ENCODE peak calls at places on chromosomes 16 and 17, in nine cellular contexts. Z, B, G, U, T, Q, X, E and J are unnamed samples.

GRCh38 chr16:47970291-47970931 is 185.4 kb downstream of the ABCC12 start:
- DNase-seq in T (no peak), U (no peak), E (no peak), X (no peak), Q (no peak), G (no peak), B (peak; percentile 1), Z (no peak), J (no peak)

GRCh38 chr17:82929011-82929622 is 89.3 kb upstream of the ZNF750 start:
- DNase-seq in E (no peak), Z (no peak), T (no peak), U (no peak), B (no peak), X (peak; percentile 60), Q (peak; percentile 17), G (no peak), J (no peak)

GRCh38 chr16:57444711-57445110 is 2.5 kb downstream of the CIAPIN1 start:
- DNase-seq in G (no peak), Z (no peak), B (no peak), X (no peak), U (no peak), Q (no peak), T (no peak), E (no peak), J (no peak)

GRCh38 chr17:34504814-34505484 is 74.4 kb upstream of the TMEM132E start:
- DNase-seq in G (no peak), E (no peak), B (no peak), Z (no peak), U (no peak), X (no peak), Q (no peak), T (no peak), J (no peak)

GRCh38 chr17:34619687-34620217 is 40.4 kb downstream of the TMEM132E start:
- DNase-seq in B (no peak), X (no peak), Z (no peak), U (no peak), T (no peak), E (no peak), Q (no peak), G (no peak), J (no peak)

GRCh38 chr17:73196500-73196899 is 3.6 kb downstream of the COG1 start:
- DNase-seq in G (no peak), E (peak; percentile 73), X (no peak), Z (peak; percentile 77), U (no peak), T (no peak), Q (peak; percentile 58), B (no peak), J (peak; percentile 88)

GRCh38 chr17:57455063-57455914 is 199.0 kb downstream of the MSI2 start:
- DNase-seq in Q (no peak), Z (no peak), B (peak; percentile 74), X (no peak), T (no peak), E (no peak), U (peak; percentile 36), G (no peak), J (no peak)

GRCh38 chr17:36148559-36149295 is 27.7 kb downstream of the TBC1D3B start:
- DNase-seq in T (peak; percentile 19), U (peak; percentile 58), Q (peak; percentile 44), Z (peak; percentile 76), E (peak; percentile 74), X (peak; percentile 75), B (peak; percentile 53), G (no peak), J (peak; percentile 61)

GRCh38 chr17:72538921-72539352 is 418.1 kb downstream of the SOX9 start:
- DNase-seq in Z (no peak), E (peak; percentile 31), T (no peak), G (no peak), Q (no peak), X (no peak), U (no peak), B (no peak), J (no peak)

GRCh38 chr16:85612801-85613608 is at the start of gene GSE1:
- DNase-seq in X (peak; percentile 99), B (peak; percentile 77), T (peak; percentile 76), U (peak; percentile 39), E (peak; percentile 98), G (peak; percentile 95), Z (peak; percentile 97), Q (peak; percentile 86), J (peak; percentile 99)

GRCh38 chr17:64115871-64116534 is 13.9 kb downstream of the ERN1 start:
- DNase-seq in U (no peak), G (no peak), T (no peak), Z (no peak), X (no peak), Q (no peak), B (peak; percentile 44), E (no peak), J (no peak)

DNA sequence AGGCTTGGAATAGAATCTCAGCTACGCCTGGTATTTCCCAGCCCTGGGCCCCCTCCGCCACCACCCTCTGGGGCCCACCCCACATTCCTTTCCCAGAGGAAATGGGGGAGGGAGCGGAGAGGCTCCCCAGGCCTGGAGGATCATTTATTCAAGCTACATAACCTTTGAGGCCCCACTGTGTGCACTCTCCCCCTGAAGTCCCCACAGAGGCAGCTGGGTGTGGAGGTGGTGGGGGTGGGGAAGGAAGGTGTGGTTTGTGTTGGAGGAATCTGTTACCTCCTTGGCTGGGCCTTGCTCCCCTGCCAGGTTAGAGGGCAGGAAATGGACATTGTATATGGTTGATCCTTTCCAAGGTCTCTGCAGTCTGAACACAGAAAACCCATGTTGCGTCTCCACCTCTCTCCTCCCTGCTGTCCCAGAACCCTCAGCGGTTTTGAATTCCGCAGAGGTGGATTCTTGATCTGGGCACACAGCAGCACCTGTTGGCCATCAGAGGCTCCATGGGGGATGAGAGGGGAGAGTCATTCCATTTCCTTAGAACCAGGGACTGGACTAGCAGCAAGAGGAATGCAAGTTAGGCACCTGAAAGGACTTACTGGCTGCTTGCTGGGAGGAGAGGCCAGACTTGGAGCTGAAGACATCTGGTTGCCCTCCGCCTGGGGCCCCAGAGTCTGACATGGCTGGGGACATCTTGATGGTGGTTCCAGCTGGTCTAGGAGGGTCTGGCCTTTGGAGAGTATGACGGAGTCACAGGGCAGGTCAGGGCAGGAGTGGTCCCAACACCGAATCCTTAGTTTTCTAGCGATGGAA is 23.0 kb downstream of the ARHGAP23 start:
- DNase-seq in U (no peak), X (no peak), T (peak; percentile 93), G (no peak), E (no peak), Z (no peak), Q (no peak), B (no peak), J (no peak)
- H3K27ac ChIP-seq in U (no peak overlapping the region), X (peak overlapping the region; percentile 79), T (peak overlapping the region; percentile 95), G (peak overlapping the region; percentile 67), E (peak overlapping the region; percentile 66), Z (peak overlapping the region; percentile 9), Q (no peak overlapping the region), B (no peak overlapping the region), J (peak overlapping the region; percentile 15)

GRCh38 chr17:42670199-42670924 is 6.4 kb downstream of the PLEKHH3 start:
- DNase-seq in B (peak; percentile 55), E (no peak), X (no peak), U (peak; percentile 42), T (no peak), Q (peak; percentile 36), Z (no peak), G (no peak), J (no peak)
- H3K36me3 ChIP-seq in B (no peaks in the 10 kb centered on the region), E (no peaks in the 10 kb centered on the region), X (peaks cover 64% of the 10 kb centered on the region), U (no peaks in the 10 kb centered on the region), T (peaks cover 16% of the 10 kb centered on the region), Q (no peaks in the 10 kb centered on the region), Z (peaks cover 4% of the 10 kb centered on the region), G (peaks cover 49% of the 10 kb centered on the region), J (peaks cover 12% of the 10 kb centered on the region)

GRCh38 chr17:49104511-49105074 is 28.0 kb upstream of the B4GALNT2 start:
- DNase-seq in X (no peak), T (no peak), G (no peak), B (no peak), Z (no peak), Q (no peak), E (no peak), U (no peak), J (no peak)

GRCh38 chr17:49106366-49107210 is 26.0 kb upstream of the B4GALNT2 start:
- DNase-seq in E (no peak), U (no peak), Z (no peak), B (no peak), G (no peak), T (no peak), Q (no peak), X (no peak), J (no peak)

DNA sequence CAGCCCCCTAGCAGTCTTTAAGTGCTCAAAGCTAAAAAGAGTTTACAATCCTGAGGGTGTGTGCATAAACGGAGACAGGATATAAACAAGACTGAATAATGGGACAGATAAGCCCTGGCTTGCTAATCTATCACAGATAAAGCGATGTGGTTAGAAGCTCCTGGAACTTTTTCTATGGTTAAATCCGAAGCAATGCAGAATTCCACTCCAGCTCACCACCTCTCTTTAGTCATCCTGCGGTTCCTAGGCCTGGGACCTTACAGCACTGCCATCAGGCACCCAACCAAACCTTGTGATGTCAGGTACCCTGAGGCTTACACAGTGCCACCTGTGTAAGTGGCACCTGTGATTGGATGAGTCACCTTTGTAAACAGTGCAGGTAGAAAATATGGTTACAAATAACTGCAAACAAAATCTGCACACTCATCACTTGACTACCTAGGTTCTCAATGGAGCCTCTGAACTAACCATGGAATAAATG is 31.5 kb upstream of the B4GALNT2 start:
- DNase-seq in E (no peak), G (no peak), Q (no peak), B (no peak), U (no peak), T (no peak), Z (no peak), X (no peak), J (peak; percentile 34)
- H3K27ac ChIP-seq in E (peak overlapping the region; percentile 31), G (no peak overlapping the region), Q (no peak overlapping the region), B (no peak overlapping the region), U (no peak overlapping the region), T (no peak overlapping the region), Z (no peak overlapping the region), X (no peak overlapping the region), J (peak overlapping the region; percentile 40)

GRCh38 chr17:78793415-78793814 is 11.3 kb upstream of the CYTH1 start:
- DNase-seq in E (no peak), G (no peak), U (no peak), X (no peak), B (no peak), Z (no peak), T (no peak), Q (no peak), J (no peak)

GRCh38 chr17:78793968-78794367 is 11.9 kb upstream of the CYTH1 start:
- DNase-seq in G (no peak), T (no peak), U (no peak), Z (no peak), B (no peak), X (no peak), Q (no peak), E (no peak), J (no peak)

GRCh38 chr17:78794399-78794798 is 12.3 kb upstream of the CYTH1 start:
- DNase-seq in U (no peak), Z (no peak), T (no peak), G (no peak), B (no peak), Q (no peak), X (no peak), E (no peak), J (no peak)

GRCh38 chr17:78796134-78796900 is 14.2 kb upstream of the CYTH1 start:
- DNase-seq in T (no peak), X (no peak), Q (no peak), Z (no peak), B (no peak), E (no peak), G (peak; percentile 53), U (no peak), J (peak; percentile 73)

DNA sequence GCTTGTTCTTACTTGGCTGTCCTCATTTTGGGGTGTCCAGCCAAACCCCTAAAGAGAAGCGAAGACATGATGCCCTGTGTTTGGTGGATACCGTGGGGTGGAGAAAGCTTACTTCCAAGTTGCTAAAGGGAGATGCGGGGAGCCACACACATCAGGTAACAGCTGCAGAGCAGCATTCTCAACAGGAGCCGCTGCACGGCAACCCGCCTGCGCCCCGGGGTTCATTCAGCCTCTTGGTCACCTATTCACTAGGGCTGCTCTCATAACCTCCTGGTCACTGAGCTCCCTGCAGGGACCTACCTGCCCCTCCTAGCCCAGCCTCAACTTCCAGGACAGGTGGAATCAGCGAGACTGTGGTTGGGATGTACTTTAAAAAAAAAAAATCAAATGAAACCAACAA is 13.2 kb upstream of the CYTH1 start:
- DNase-seq in Q (no peak), U (no peak), E (no peak), T (no peak), X (no peak), Z (no peak), B (no peak), G (no peak), J (no peak)
- H3K36me3 ChIP-seq in Q (no peaks in the 10 kb centered on the region), U (peaks cover 20% of the 10 kb centered on the region), E (no peaks in the 10 kb centered on the region), T (peaks cover 40% of the 10 kb centered on the region), X (peaks cover 60% of the 10 kb centered on the region), Z (peaks cover 19% of the 10 kb centered on the region), B (peaks cover 62% of the 10 kb centered on the region), G (peaks cover 28% of the 10 kb centered on the region), J (peaks cover 7% of the 10 kb centered on the region)